ENCODE peak calls at places on chromosomes 13 and 19, in four cellular contexts. D, A, K and X are unnamed samples.

GRCh38 chr19:36838784-36839324 is 667 bp upstream of the ZNF790 start:
- DNase-seq in D (no peak), A (no peak), K (no peak), X (no peak)

GRCh38 chr19:33568706-33569105 is 47.1 kb upstream of the PEPD start:
- DNase-seq in A (no peak), D (no peak), K (no peak), X (no peak)

GRCh38 chr13:46607768-46608553 is 55.0 kb downstream of the LRCH1 start:
- DNase-seq in A (no peak), K (no peak), D (no peak), X (no peak)

GRCh38 chr19:2726160-2726855 is 5.1 kb upstream of the DIRAS1 start:
- DNase-seq in K (no peak), D (no peak), A (no peak), X (no peak)

GRCh38 chr19:51359294-51359693 is 6.9 kb downstream of the ETFB start:
- DNase-seq in A (no peak), K (no peak), D (peak; percentile 56), X (peak; percentile 85)

GRCh38 chr13:20016649-20017364 is 58.3 kb downstream of the ZMYM2 start:
- DNase-seq in K (no peak), A (no peak), D (no peak), X (no peak)

GRCh38 chr19:3346677-3347353 is 19.6 kb upstream of the NFIC start:
- DNase-seq in K (no peak), D (no peak), A (peak; percentile 87), X (peak; percentile 64)

GRCh38 chr13:43804461-43805070 is 17.8 kb upstream of the ENOX1 start:
- DNase-seq in D (no peak), A (no peak), K (no peak), X (peak; percentile 69)

GRCh38 chr13:91609353-91609752 is 210.9 kb downstream of the GPC5 start:
- DNase-seq in A (no peak), K (no peak), D (no peak), X (no peak)

GRCh38 chr19:4075373-4075772 is 8.7 kb upstream of the ZBTB7A start:
- DNase-seq in K (no peak), D (no peak), A (no peak), X (no peak)

GRCh38 chr19:14517840-14518505 is at the start of gene DNAJB1:
- DNase-seq in A (peak; percentile 87), K (no peak), D (no peak), X (peak; percentile 70)

GRCh38 chr13:111031531-111031961 is 83.6 kb upstream of the ARHGEF7 start:
- DNase-seq in K (peak; percentile 84), D (peak; percentile 60), A (no peak), X (peak; percentile 93)

GRCh38 chr19:38251564-38252051 is 4.6 kb downstream of the PPP1R14A start:
- DNase-seq in D (no peak), A (peak; percentile 55), K (no peak), X (no peak)

GRCh38 chr19:19049406-19049805 is 14.4 kb upstream of the SLC25A42 start:
- DNase-seq in K (no peak), A (no peak), D (no peak), X (no peak)

GRCh38 chr19:10168386-10168948 is 26.3 kb downstream of the DNMT1 start:
- DNase-seq in D (no peak), K (no peak), A (no peak), X (no peak)

GRCh38 chr19:28443361-28443760 is 769.6 kb downstream of the UQCRFS1 start:
- DNase-seq in D (no peak), K (no peak), A (no peak), X (no peak)

GRCh38 chr13:30697177-30697953 is 38.0 kb upstream of the ALOX5AP start:
- DNase-seq in D (no peak), A (no peak), K (no peak), X (no peak)

GRCh38 chr19:13189600-13189999 is 39.4 kb downstream of the IER2 start:
- DNase-seq in K (no peak), D (no peak), A (no peak), X (no peak)

GRCh38 chr13:98199480-98199879 is 22.4 kb upstream of the RNF113B start:
- DNase-seq in A (no peak), D (no peak), K (no peak), X (no peak)

GRCh38 chr19:47778954-47779351 is 450 bp downstream of the SELENOW start:
- DNase-seq in K (no peak), A (peak; percentile 60), D (no peak), X (no peak)

GRCh38 chr13:29537736-29538624 is 57.5 kb downstream of the SLC7A1 start:
- DNase-seq in K (no peak), A (no peak), D (no peak), X (no peak)

GRCh38 chr19:5977222-5977784 is 637 bp downstream of the RANBP3 start:
- DNase-seq in K (no peak), A (no peak), D (no peak), X (no peak)

GRCh38 chr13:31875134-31875533 is 135.8 kb downstream of the RXFP2 start:
- DNase-seq in K (no peak), A (no peak), D (peak; percentile 20), X (no peak)

GRCh38 chr19:40962460-40962961 is 28.6 kb upstream of the CYP2B6 start:
- DNase-seq in A (no peak), K (no peak), D (no peak), X (peak; percentile 68)

GRCh38 chr13:113584870-113585671 is 518 bp downstream of the TFDP1 start:
- DNase-seq in A (peak; percentile 13), K (no peak), D (no peak), X (no peak)

GRCh38 chr13:73547239-73547638 is 488.4 kb downstream of the KLF5 start:
- DNase-seq in A (no peak), D (no peak), K (no peak), X (no peak)

GRCh38 chr13:98447881-98448641 is 128.8 kb downstream of the STK24 start:
- DNase-seq in K (no peak), D (no peak), A (no peak), X (no peak)

GRCh38 chr13:111152836-111153235 is 37.7 kb downstream of the ARHGEF7 start:
- DNase-seq in D (no peak), A (no peak), K (no peak), X (no peak)

GRCh38 chr19:1057185-1057857 is 9.6 kb upstream of the ARHGAP45 start:
- DNase-seq in D (no peak), K (peak; percentile 33), A (no peak), X (peak; percentile 73)
- TF ChIP-seq CTCF in D (no peak), K (no peak), A (no peak), X (peak; percentile 37)

GRCh38 chr13:24050796-24051715 is 109.5 kb upstream of the SPATA13 start:
- DNase-seq in A (no peak), K (no peak), D (no peak), X (no peak)

GRCh38 chr13:24053505-24054251 is 106.8 kb upstream of the SPATA13 start:
- DNase-seq in A (peak; percentile 27), K (peak; percentile 29), D (no peak), X (peak; percentile 33)

GRCh38 chr13:24050292-24050711 is 110.2 kb upstream of the SPATA13 start:
- DNase-seq in D (no peak), K (peak; percentile 52), A (peak; percentile 43), X (peak; percentile 50)

DNA sequence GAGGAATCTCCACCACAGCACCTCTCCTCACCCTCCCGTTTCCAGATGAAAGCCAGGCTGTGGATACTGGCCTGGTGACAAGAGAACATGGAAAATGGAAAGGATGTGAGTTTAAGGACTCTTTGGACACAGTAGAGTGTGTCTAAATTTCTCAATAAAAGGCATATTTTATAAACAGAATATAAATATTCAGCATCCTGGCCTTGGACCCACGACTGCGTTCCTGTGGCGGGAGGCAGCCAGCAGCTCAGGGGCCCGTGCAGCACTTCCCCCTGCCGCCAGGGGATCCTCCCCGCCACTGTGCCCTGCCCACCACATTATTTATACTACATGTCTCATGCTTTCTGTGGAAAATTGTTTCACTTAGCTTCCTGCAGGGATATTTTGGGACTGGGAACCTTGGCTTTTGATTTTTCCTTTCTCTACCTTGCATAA is 108.0 kb upstream of the SPATA13 start:
- DNase-seq in K (no peak), A (peak; percentile 40), D (no peak), X (no peak)
- TF ChIP-seq CTCF in K (peak; percentile 6), A (peak; percentile 38), D (peak; percentile 15), X (no peak)

GRCh38 chr19:39533003-39533512 is 406 bp upstream of the EID2B start:
- DNase-seq in K (no peak), A (no peak), D (no peak), X (no peak)
- TF ChIP-seq CTCF in K (no peak), A (no peak), D (no peak), X (peak; percentile 68)

DNA sequence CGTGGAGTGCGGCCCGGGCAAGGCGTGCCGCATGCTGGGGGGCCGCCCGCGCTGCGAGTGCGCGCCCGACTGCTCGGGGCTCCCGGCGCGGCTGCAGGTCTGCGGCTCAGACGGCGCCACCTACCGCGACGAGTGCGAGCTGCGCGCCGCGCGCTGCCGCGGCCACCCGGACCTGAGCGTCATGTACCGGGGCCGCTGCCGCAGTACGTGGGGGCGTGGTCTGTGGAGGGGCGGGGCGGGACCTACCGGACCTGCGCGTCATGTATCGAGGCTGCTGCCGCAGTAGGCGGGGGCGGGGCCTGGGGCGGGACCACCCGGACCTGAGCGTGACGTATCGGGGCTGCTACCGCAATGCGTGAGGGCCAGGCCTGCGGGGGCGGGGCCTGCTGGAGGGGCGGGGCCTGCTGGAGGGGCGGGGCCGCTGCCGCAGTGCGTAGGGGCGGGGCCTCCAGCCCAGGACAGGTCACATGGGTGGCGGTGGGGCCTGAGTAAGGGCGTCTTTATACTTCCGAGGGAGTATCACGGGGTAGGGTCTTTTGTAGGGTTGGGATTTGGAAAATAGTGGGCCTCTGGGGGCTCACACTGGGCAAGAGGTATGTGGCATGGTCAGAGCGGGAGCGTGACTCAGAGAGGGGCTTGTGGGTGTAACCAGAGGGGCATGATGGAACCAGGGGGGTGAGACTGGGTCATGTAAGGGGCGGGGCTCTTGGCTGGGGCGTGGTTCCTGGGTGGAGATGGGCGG is 4.3 kb downstream of the FSTL3 start:
- DNase-seq in D (peak; percentile 98), A (peak; percentile 99), K (peak; percentile 88), X (peak; percentile 98)
- TF ChIP-seq CTCF in D (peak; percentile 25), A (peak; percentile 65), K (no peak), X (peak; percentile 67)

GRCh38 chr19:7928741-7929701 is 3.1 kb upstream of the CTXN1 start:
- DNase-seq in K (peak; percentile 63), D (peak; percentile 56), A (peak; percentile 78), X (peak; percentile 89)
- TF ChIP-seq CTCF in K (peak; percentile 58), D (peak; percentile 32), A (peak; percentile 30), X (peak; percentile 80)

GRCh38 chr13:21674271-21675009 is 3.6 kb downstream of the FGF9 start:
- DNase-seq in A (no peak), K (no peak), D (no peak), X (no peak)
- TF ChIP-seq CTCF in A (no peak), K (no peak), D (no peak), X (no peak)

GRCh38 chr13:80033286-80033685 is 307.6 kb downstream of the SPRY2 start:
- DNase-seq in A (no peak), K (no peak), D (no peak), X (no peak)

GRCh38 chr13:80029170-80029569 is 311.8 kb downstream of the SPRY2 start:
- DNase-seq in A (no peak), D (no peak), K (no peak), X (no peak)

GRCh38 chr13:80035096-80035495 is 305.8 kb downstream of the SPRY2 start:
- DNase-seq in K (no peak), A (no peak), D (no peak), X (no peak)

GRCh38 chr13:80030491-80030890 is 310.4 kb downstream of the SPRY2 start:
- DNase-seq in K (peak; percentile 29), D (no peak), A (no peak), X (peak; percentile 54)
- TF ChIP-seq CTCF in K (peak; percentile 31), D (peak; percentile 16), A (no peak), X (peak; percentile 68)

GRCh38 chr13:40668335-40668734 is 1.9 kb upstream of the FOXO1 start:
- DNase-seq in K (no peak), D (no peak), A (peak; percentile 51), X (no peak)
- TF ChIP-seq CTCF in K (peak; percentile 13), D (peak; percentile 36), A (peak; percentile 47), X (peak; percentile 6)

GRCh38 chr19:45817010-45817724 is 2.1 kb upstream of the RSPH6A start:
- DNase-seq in A (peak; percentile 92), K (peak; percentile 90), D (peak; percentile 84), X (peak; percentile 91)
- TF ChIP-seq CTCF in A (peak; percentile 94), K (peak; percentile 99), D (peak; percentile 91), X (peak; percentile 99)